ENCODE peak calls at places on chromosomes 5 and 9, in nine cellular contexts. One of them, this sample, is unnamed.

GRCh38 chr9:107299437-107299836 is 16.4 kb downstream of the RAD23B start:
- DNase-seq in H7: no peak
- DNase-seq in GDM1: no peak
- DNase-seq in RWPE1: peak
- DNase-seq in CD4-positive, CD25-positive, alpha-beta regulatory T cell: no peak
- DNase-seq in right cardiac atrium: no peak
- DNase-seq in cardiac muscle cell: no peak
- DNase-seq in T follicular helper cell: no peak
- DNase-seq in HCT116: no peak
- DNase-seq in this sample: no peak

GRCh38 chr9:70466976-70467551 is 52.6 kb upstream of the KLF9 start:
- DNase-seq in H7: no peak
- DNase-seq in GDM1: no peak
- DNase-seq in RWPE1: peak
- DNase-seq in CD4-positive, CD25-positive, alpha-beta regulatory T cell: no peak
- DNase-seq in right cardiac atrium: no peak
- DNase-seq in cardiac muscle cell: no peak
- DNase-seq in T follicular helper cell: no peak
- DNase-seq in HCT116: no peak
- DNase-seq in this sample: no peak

GRCh38 chr5:80268916-80269315 is 13.1 kb upstream of the SERINC5 start:
- DNase-seq in H7: no peak
- DNase-seq in GDM1: no peak
- DNase-seq in RWPE1: no peak
- DNase-seq in CD4-positive, CD25-positive, alpha-beta regulatory T cell: no peak
- DNase-seq in right cardiac atrium: no peak
- DNase-seq in cardiac muscle cell: no peak
- DNase-seq in T follicular helper cell: no peak
- DNase-seq in HCT116: no peak
- DNase-seq in this sample: no peak

GRCh38 chr9:136239963-136240330 is 5.7 kb downstream of the QSOX2 start:
- DNase-seq in H7: no peak
- DNase-seq in GDM1: no peak
- DNase-seq in RWPE1: no peak
- DNase-seq in CD4-positive, CD25-positive, alpha-beta regulatory T cell: no peak
- DNase-seq in right cardiac atrium: no peak
- DNase-seq in cardiac muscle cell: no peak
- DNase-seq in T follicular helper cell: no peak
- DNase-seq in HCT116: no peak
- DNase-seq in this sample: no peak

GRCh38 chr9:131500939-131501541 is 1.7 kb upstream of the POMT1 start:
- DNase-seq in H7: no peak
- DNase-seq in GDM1: no peak
- DNase-seq in RWPE1: peak
- DNase-seq in CD4-positive, CD25-positive, alpha-beta regulatory T cell: peak
- DNase-seq in right cardiac atrium: peak
- DNase-seq in cardiac muscle cell: no peak
- DNase-seq in T follicular helper cell: peak
- DNase-seq in HCT116: no peak
- DNase-seq in this sample: no peak

GRCh38 chr9:109471994-109472393 is 26.1 kb downstream of the PTPN3 start:
- DNase-seq in H7: no peak
- DNase-seq in GDM1: no peak
- DNase-seq in RWPE1: no peak
- DNase-seq in CD4-positive, CD25-positive, alpha-beta regulatory T cell: no peak
- DNase-seq in right cardiac atrium: no peak
- DNase-seq in cardiac muscle cell: no peak
- DNase-seq in T follicular helper cell: no peak
- DNase-seq in HCT116: no peak
- DNase-seq in this sample: no peak

GRCh38 chr5:16572289-16573015 is 44.3 kb downstream of the RETREG1 start:
- DNase-seq in H7: no peak
- DNase-seq in GDM1: no peak
- DNase-seq in RWPE1: no peak
- DNase-seq in CD4-positive, CD25-positive, alpha-beta regulatory T cell: no peak
- DNase-seq in right cardiac atrium: no peak
- DNase-seq in cardiac muscle cell: no peak
- DNase-seq in T follicular helper cell: no peak
- DNase-seq in HCT116: no peak
- DNase-seq in this sample: no peak

GRCh38 chr5:8829322-8830029 is 716.4 kb downstream of the SEMA5A start:
- DNase-seq in H7: no peak
- DNase-seq in GDM1: no peak
- DNase-seq in RWPE1: peak
- DNase-seq in CD4-positive, CD25-positive, alpha-beta regulatory T cell: no peak
- DNase-seq in right cardiac atrium: no peak
- DNase-seq in cardiac muscle cell: peak
- DNase-seq in T follicular helper cell: no peak
- DNase-seq in HCT116: no peak
- DNase-seq in this sample: peak

GRCh38 chr9:86598411-86599239 is 244.4 kb upstream of the TUT7 start:
- DNase-seq in H7: no peak
- DNase-seq in GDM1: no peak
- DNase-seq in RWPE1: no peak
- DNase-seq in CD4-positive, CD25-positive, alpha-beta regulatory T cell: no peak
- DNase-seq in right cardiac atrium: peak
- DNase-seq in cardiac muscle cell: no peak
- DNase-seq in T follicular helper cell: no peak
- DNase-seq in HCT116: no peak
- DNase-seq in this sample: no peak

GRCh38 chr9:35604578-35605335 is at the start of gene TESK1:
- DNase-seq in H7: peak
- DNase-seq in GDM1: peak
- DNase-seq in RWPE1: peak
- DNase-seq in CD4-positive, CD25-positive, alpha-beta regulatory T cell: peak
- DNase-seq in right cardiac atrium: peak
- DNase-seq in cardiac muscle cell: peak
- DNase-seq in T follicular helper cell: peak
- DNase-seq in HCT116: peak
- DNase-seq in this sample: peak

GRCh38 chr5:176900783-176901204 is 1.6 kb upstream of the HK3 start:
- DNase-seq in H7: no peak
- DNase-seq in GDM1: no peak
- DNase-seq in RWPE1: no peak
- DNase-seq in CD4-positive, CD25-positive, alpha-beta regulatory T cell: no peak
- DNase-seq in right cardiac atrium: no peak
- DNase-seq in cardiac muscle cell: no peak
- DNase-seq in T follicular helper cell: no peak
- DNase-seq in HCT116: no peak
- DNase-seq in this sample: no peak

GRCh38 chr9:89603629-89604462 is 966 bp upstream of the GADD45G start:
- DNase-seq in H7: peak
- DNase-seq in GDM1: no peak
- DNase-seq in RWPE1: peak
- DNase-seq in CD4-positive, CD25-positive, alpha-beta regulatory T cell: peak
- DNase-seq in right cardiac atrium: peak
- DNase-seq in cardiac muscle cell: peak
- DNase-seq in T follicular helper cell: peak
- DNase-seq in HCT116: no peak
- DNase-seq in this sample: peak

GRCh38 chr9:115395511-115396021 is 277.6 kb upstream of the TNC start:
- DNase-seq in H7: no peak
- DNase-seq in GDM1: no peak
- DNase-seq in RWPE1: no peak
- DNase-seq in CD4-positive, CD25-positive, alpha-beta regulatory T cell: no peak
- DNase-seq in right cardiac atrium: no peak
- DNase-seq in cardiac muscle cell: no peak
- DNase-seq in T follicular helper cell: no peak
- DNase-seq in HCT116: no peak
- DNase-seq in this sample: no peak

GRCh38 chr9:6646028-6646636 is 603 bp upstream of the GLDC start:
- DNase-seq in H7: no peak
- DNase-seq in GDM1: no peak
- DNase-seq in RWPE1: no peak
- DNase-seq in CD4-positive, CD25-positive, alpha-beta regulatory T cell: peak
- DNase-seq in right cardiac atrium: no peak
- DNase-seq in cardiac muscle cell: no peak
- DNase-seq in T follicular helper cell: no peak
- DNase-seq in HCT116: no peak
- DNase-seq in this sample: no peak

GRCh38 chr9:81427870-81428269 is 261.5 kb downstream of the TLE1 start:
- DNase-seq in H7: no peak
- DNase-seq in GDM1: no peak
- DNase-seq in RWPE1: no peak
- DNase-seq in CD4-positive, CD25-positive, alpha-beta regulatory T cell: no peak
- DNase-seq in right cardiac atrium: no peak
- DNase-seq in cardiac muscle cell: no peak
- DNase-seq in T follicular helper cell: no peak
- DNase-seq in HCT116: no peak
- DNase-seq in this sample: no peak

GRCh38 chr9:133830310-133830709 is 92.2 kb upstream of the SARDH start:
- DNase-seq in H7: no peak
- DNase-seq in GDM1: no peak
- DNase-seq in RWPE1: no peak
- DNase-seq in CD4-positive, CD25-positive, alpha-beta regulatory T cell: no peak
- DNase-seq in right cardiac atrium: no peak
- DNase-seq in cardiac muscle cell: no peak
- DNase-seq in T follicular helper cell: no peak
- DNase-seq in HCT116: no peak
- DNase-seq in this sample: no peak

GRCh38 chr5:131671409-131671808 is 36.4 kb upstream of the RAPGEF6 start:
- DNase-seq in H7: no peak
- DNase-seq in GDM1: no peak
- DNase-seq in RWPE1: no peak
- DNase-seq in CD4-positive, CD25-positive, alpha-beta regulatory T cell: peak
- DNase-seq in right cardiac atrium: no peak
- DNase-seq in cardiac muscle cell: no peak
- DNase-seq in T follicular helper cell: no peak
- DNase-seq in HCT116: no peak
- DNase-seq in this sample: no peak

GRCh38 chr9:84107995-84108394 is 127.4 kb downstream of the RMI1 start:
- DNase-seq in H7: no peak
- DNase-seq in GDM1: no peak
- DNase-seq in RWPE1: no peak
- DNase-seq in CD4-positive, CD25-positive, alpha-beta regulatory T cell: peak
- DNase-seq in right cardiac atrium: no peak
- DNase-seq in cardiac muscle cell: no peak
- DNase-seq in T follicular helper cell: no peak
- DNase-seq in HCT116: no peak
- DNase-seq in this sample: no peak

GRCh38 chr5:57117601-57118000 is 56.3 kb upstream of the GPBP1 start:
- DNase-seq in H7: no peak
- DNase-seq in GDM1: peak
- DNase-seq in RWPE1: no peak
- DNase-seq in CD4-positive, CD25-positive, alpha-beta regulatory T cell: peak
- DNase-seq in right cardiac atrium: no peak
- DNase-seq in cardiac muscle cell: no peak
- DNase-seq in T follicular helper cell: no peak
- DNase-seq in HCT116: no peak
- DNase-seq in this sample: no peak

GRCh38 chr5:170254056-170254455 is 21.3 kb downstream of the C5orf58 start:
- DNase-seq in H7: no peak
- DNase-seq in GDM1: no peak
- DNase-seq in RWPE1: peak
- DNase-seq in CD4-positive, CD25-positive, alpha-beta regulatory T cell: peak
- DNase-seq in right cardiac atrium: no peak
- DNase-seq in cardiac muscle cell: no peak
- DNase-seq in T follicular helper cell: peak
- DNase-seq in HCT116: no peak
- DNase-seq in this sample: no peak

GRCh38 chr5:17255471-17256016 is 38.1 kb downstream of the BASP1 start:
- DNase-seq in H7: no peak
- DNase-seq in GDM1: no peak
- DNase-seq in RWPE1: no peak
- DNase-seq in CD4-positive, CD25-positive, alpha-beta regulatory T cell: no peak
- DNase-seq in right cardiac atrium: no peak
- DNase-seq in cardiac muscle cell: no peak
- DNase-seq in T follicular helper cell: no peak
- DNase-seq in HCT116: no peak
- DNase-seq in this sample: peak

GRCh38 chr5:82509726-82510125 is 231.6 kb upstream of the RPS23 start:
- DNase-seq in H7: peak
- DNase-seq in GDM1: no peak
- DNase-seq in RWPE1: no peak
- DNase-seq in CD4-positive, CD25-positive, alpha-beta regulatory T cell: no peak
- DNase-seq in right cardiac atrium: no peak
- DNase-seq in cardiac muscle cell: no peak
- DNase-seq in T follicular helper cell: no peak
- DNase-seq in HCT116: no peak
- DNase-seq in this sample: no peak

GRCh38 chr5:17448877-17449276 is 49.2 kb upstream of the TAF11L2 start:
- DNase-seq in H7: no peak
- DNase-seq in GDM1: no peak
- DNase-seq in RWPE1: no peak
- DNase-seq in CD4-positive, CD25-positive, alpha-beta regulatory T cell: no peak
- DNase-seq in right cardiac atrium: no peak
- DNase-seq in cardiac muscle cell: no peak
- DNase-seq in T follicular helper cell: no peak
- DNase-seq in HCT116: no peak
- DNase-seq in this sample: no peak

GRCh38 chr5:181223041-181223728 is at the start of gene TRIM41:
- DNase-seq in H7: peak
- DNase-seq in GDM1: no peak
- DNase-seq in RWPE1: peak
- DNase-seq in CD4-positive, CD25-positive, alpha-beta regulatory T cell: peak
- DNase-seq in right cardiac atrium: peak
- DNase-seq in cardiac muscle cell: peak
- DNase-seq in T follicular helper cell: peak
- DNase-seq in HCT116: peak
- DNase-seq in this sample: peak